ENCODE peak calls at places on chromosomes 6 and 20, in seven cellular contexts. One of them, this sample, is unnamed.

GRCh38 chr6:31871068-31871659 is 7.6 kb downstream of the SLC44A4 start:
- DNase-seq in dermis microvascular lymphatic vessel endothelial cell: no peak
- DNase-seq in SW480: no peak
- DNase-seq in GDM1: no peak
- DNase-seq in neuronal stem cell: no peak
- DNase-seq in SIG-M5: no peak
- DNase-seq in amygdala: no peak
- DNase-seq in this sample: no peak

GRCh38 chr20:57173041-57173440 is 93.4 kb downstream of the BMP7 start:
- DNase-seq in dermis microvascular lymphatic vessel endothelial cell: no peak
- DNase-seq in SW480: no peak
- DNase-seq in GDM1: no peak
- DNase-seq in neuronal stem cell: no peak
- DNase-seq in SIG-M5: no peak
- DNase-seq in amygdala: no peak
- DNase-seq in this sample: no peak

GRCh38 chr6:152863618-152864326 is 113.2 kb downstream of the VIP start:
- DNase-seq in dermis microvascular lymphatic vessel endothelial cell: peak
- DNase-seq in SW480: peak
- DNase-seq in GDM1: peak
- DNase-seq in neuronal stem cell: peak
- DNase-seq in SIG-M5: peak
- DNase-seq in amygdala: peak
- DNase-seq in this sample: peak

GRCh38 chr6:31834704-31835375 is 7.3 kb downstream of the HSPA1B start:
- DNase-seq in dermis microvascular lymphatic vessel endothelial cell: peak
- DNase-seq in SW480: peak
- DNase-seq in GDM1: peak
- DNase-seq in neuronal stem cell: peak
- DNase-seq in SIG-M5: no peak
- DNase-seq in amygdala: peak
- DNase-seq in this sample: peak

GRCh38 chr6:44430322-44430721 is 42.8 kb downstream of the CDC5L start:
- DNase-seq in dermis microvascular lymphatic vessel endothelial cell: no peak
- DNase-seq in SW480: no peak
- DNase-seq in GDM1: no peak
- DNase-seq in neuronal stem cell: no peak
- DNase-seq in SIG-M5: no peak
- DNase-seq in amygdala: no peak
- DNase-seq in this sample: no peak

GRCh38 chr6:42342011-42342553 is 109.6 kb downstream of the TRERF1 start:
- DNase-seq in dermis microvascular lymphatic vessel endothelial cell: no peak
- DNase-seq in SW480: no peak
- DNase-seq in GDM1: no peak
- DNase-seq in neuronal stem cell: no peak
- DNase-seq in SIG-M5: no peak
- DNase-seq in amygdala: no peak
- DNase-seq in this sample: no peak

GRCh38 chr6:87721311-87721710 is 19.3 kb upstream of the AKIRIN2 start:
- DNase-seq in dermis microvascular lymphatic vessel endothelial cell: no peak
- DNase-seq in SW480: no peak
- DNase-seq in GDM1: no peak
- DNase-seq in neuronal stem cell: no peak
- DNase-seq in SIG-M5: no peak
- DNase-seq in amygdala: no peak
- DNase-seq in this sample: no peak

GRCh38 chr20:8670900-8671229 is 398.0 kb upstream of the PLCB4 start:
- DNase-seq in dermis microvascular lymphatic vessel endothelial cell: no peak
- DNase-seq in SW480: no peak
- DNase-seq in GDM1: no peak
- DNase-seq in neuronal stem cell: no peak
- DNase-seq in SIG-M5: no peak
- DNase-seq in amygdala: no peak
- DNase-seq in this sample: no peak

This sample was measured in nephron progenitor cell.